ENCODE peak calls at places on chromosomes 4 and X, in eight cellular contexts. J, Z, V, A, B, S, E and K are unnamed samples.

GRCh38 chrX:16579517-16579916 is 70.4 kb upstream of the S100G start:
- DNase-seq in J (no peak), Z (no peak), V (no peak), A (no peak), B (no peak), S (no peak), E (no peak), K (no peak)

GRCh38 chr4:56871357-56871993 is 36.2 kb upstream of the REST start:
- DNase-seq in J (no peak), Z (no peak), V (no peak), A (no peak), B (no peak), S (no peak), E (no peak), K (no peak)

GRCh38 chr4:166662266-166662843 is 571.9 kb downstream of the SPOCK3 start:
- DNase-seq in J (no peak), Z (no peak), V (no peak), A (no peak), B (no peak), S (no peak), E (peak; percentile 10), K (no peak)

GRCh38 chrX:72621619-72622485 is 49.2 kb upstream of the HDAC8 start:
- DNase-seq in J (peak; percentile 88), Z (peak; percentile 32), V (no peak), A (no peak), B (no peak), S (no peak), E (no peak), K (peak; percentile 26)

GRCh38 chrX:112450810-112451209 is 228.9 kb downstream of the LHFPL1 start:
- DNase-seq in J (no peak), Z (no peak), V (no peak), A (no peak), B (no peak), S (no peak), E (no peak), K (no peak)

GRCh38 chr4:51943221-51943620 is 76.9 kb downstream of the LRRC66 start:
- DNase-seq in J (peak; percentile 88), Z (no peak), V (no peak), A (no peak), B (no peak), S (peak; percentile 29), E (no peak), K (peak; percentile 22)

GRCh38 chr4:168336837-168337549 is 18.4 kb upstream of the DDX60 start:
- DNase-seq in J (no peak), Z (no peak), V (no peak), A (no peak), B (no peak), S (no peak), E (no peak), K (peak; percentile 25)

GRCh38 chr4:169383724-169384123 is 113.0 kb upstream of the SH3RF1 start:
- DNase-seq in J (peak; percentile 81), Z (peak; percentile 32), V (no peak), A (no peak), B (no peak), S (no peak), E (no peak), K (peak; percentile 55)

GRCh38 chr4:19030048-19030447 is 1008.5 kb upstream of the LCORL start:
- DNase-seq in J (no peak), Z (no peak), V (no peak), A (no peak), B (no peak), S (no peak), E (no peak), K (no peak)

GRCh38 chr4:33262809-33263208 is 2542.6 kb downstream of the PCDH7 start:
- DNase-seq in J (peak; percentile 64), Z (no peak), V (no peak), A (no peak), B (no peak), S (no peak), E (no peak), K (no peak)

GRCh38 chr4:158243071-158243470 is 32.8 kb downstream of the TMEM144 start:
- DNase-seq in J (no peak), Z (no peak), V (no peak), A (no peak), B (no peak), S (no peak), E (no peak), K (no peak)

GRCh38 chr4:158236304-158237030 is 26.2 kb downstream of the TMEM144 start:
- DNase-seq in J (no peak), Z (no peak), V (peak; percentile 16), A (no peak), B (no peak), S (no peak), E (no peak), K (no peak)

GRCh38 chr4:158238574-158238973 is 28.3 kb downstream of the TMEM144 start:
- DNase-seq in J (no peak), Z (no peak), V (no peak), A (no peak), B (no peak), S (no peak), E (no peak), K (no peak)

GRCh38 chr4:158239196-158239595 is 28.9 kb downstream of the TMEM144 start:
- DNase-seq in J (no peak), Z (no peak), V (no peak), A (no peak), B (no peak), S (no peak), E (no peak), K (no peak)
- H3K27ac ChIP-seq in J (no peak overlapping the region), Z (no peak overlapping the region), V (no peak overlapping the region), A (no peak overlapping the region), B (no peak overlapping the region), S (no peak overlapping the region), E (no peak overlapping the region), K (no peak overlapping the region)

DNA sequence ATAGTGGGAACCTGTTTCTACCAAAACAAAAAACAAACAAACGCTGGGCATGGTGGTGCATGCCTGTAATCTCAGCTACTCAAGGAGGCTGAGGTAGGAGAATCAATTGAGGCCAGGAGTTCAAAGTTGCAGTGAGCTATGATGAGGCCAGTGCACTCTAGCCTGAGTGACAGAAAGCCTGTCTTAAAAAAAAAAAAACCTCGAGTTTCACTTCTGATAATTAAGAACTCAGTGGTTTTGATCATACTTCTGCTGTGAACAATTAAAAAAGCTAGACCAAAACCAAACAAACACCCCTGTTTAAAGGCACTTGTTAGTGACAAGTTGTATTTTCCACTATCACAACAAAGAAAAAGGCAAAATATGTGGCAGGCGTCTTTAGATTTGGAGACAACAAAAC is 15.0 kb upstream of the UBE2D3 start:
- DNase-seq in J (no peak), Z (no peak), V (no peak), A (no peak), B (no peak), S (no peak), E (peak; percentile 27), K (no peak)
- TF ChIP-seq CTCF in J (no peak), Z (no peak), V (no peak), A (no peak), B (no peak), S (no peak), E (no peak), K (no peak)

GRCh38 chr4:158768577-158769174 is at the start of gene FNIP2:
- DNase-seq in J (peak; percentile 64), Z (peak; percentile 53), V (peak; percentile 84), A (peak; percentile 88), B (peak; percentile 85), S (peak; percentile 93), E (peak; percentile 15), K (peak; percentile 78)

GRCh38 chr4:158775091-158775651 is 6.3 kb downstream of the FNIP2 start:
- DNase-seq in J (peak; percentile 40), Z (peak; percentile 60), V (no peak), A (no peak), B (no peak), S (no peak), E (no peak), K (peak; percentile 45)

GRCh38 chr4:158770671-158771070 is 1.8 kb downstream of the FNIP2 start:
- DNase-seq in J (no peak), Z (no peak), V (no peak), A (no peak), B (no peak), S (no peak), E (no peak), K (no peak)

GRCh38 chr4:158769175-158769831 is 477 bp downstream of the FNIP2 start:
- DNase-seq in J (peak; percentile 33), Z (no peak), V (peak; percentile 35), A (peak; percentile 42), B (peak; percentile 44), S (no peak), E (no peak), K (peak; percentile 20)

GRCh38 chr4:158771776-158772175 is 3.0 kb downstream of the FNIP2 start:
- DNase-seq in J (no peak), Z (no peak), V (no peak), A (no peak), B (no peak), S (no peak), E (no peak), K (no peak)
- H3K27ac ChIP-seq in J (no peak overlapping the region), Z (no peak overlapping the region), V (no peak overlapping the region), A (peak overlapping the region; percentile 94), B (peak overlapping the region; percentile 58), S (peak overlapping the region; percentile 37), E (no peak overlapping the region), K (no peak overlapping the region)

DNA sequence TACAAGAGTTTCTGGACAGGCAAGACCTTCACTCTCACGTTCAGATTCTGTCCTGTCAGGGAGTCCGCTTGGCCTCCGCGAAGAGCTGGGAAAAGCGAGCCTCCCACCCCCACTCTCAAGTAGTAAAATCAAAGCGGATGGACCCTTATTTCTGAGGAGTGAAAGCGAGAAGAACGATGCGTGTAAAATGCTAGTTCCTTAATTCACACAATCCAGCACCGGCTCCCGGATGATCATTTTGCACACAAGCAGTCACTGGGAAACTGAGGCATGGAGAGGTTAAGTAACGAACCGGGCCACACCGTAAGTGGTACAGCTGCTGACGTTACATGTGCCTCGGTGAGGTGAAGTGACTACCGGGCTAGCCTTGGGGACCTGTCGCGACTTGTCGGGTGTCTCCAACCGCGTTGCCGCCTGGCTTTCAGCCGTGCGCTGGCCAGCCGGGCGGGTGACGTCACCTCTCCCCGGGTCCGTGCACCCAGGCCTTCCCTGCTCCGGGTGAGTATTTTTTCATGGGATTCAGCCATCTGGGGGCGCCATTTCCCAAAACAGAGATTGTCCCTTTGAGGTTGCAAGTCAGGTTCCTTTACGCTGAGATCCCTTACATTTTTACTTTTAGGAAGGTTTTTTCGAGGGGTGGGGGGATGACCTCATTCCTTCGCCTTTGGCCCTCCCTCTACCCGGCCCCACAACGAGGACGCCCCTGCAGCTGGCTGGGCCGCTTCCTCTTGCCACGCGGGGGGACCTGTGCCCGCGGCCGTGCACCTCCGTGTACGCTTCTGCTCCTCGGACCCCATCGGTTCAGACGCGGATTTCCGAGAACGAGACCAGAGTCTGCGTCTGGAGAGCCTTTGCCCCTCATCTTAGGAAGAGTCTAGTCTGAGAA is 3.4 kb upstream of the SFRP2 start:
- DNase-seq in J (no peak), Z (peak; percentile 42), V (peak; percentile 88), A (no peak), B (peak; percentile 71), S (no peak), E (no peak), K (peak; percentile 64)
- TF ChIP-seq CTCF in J (peak; percentile 25), Z (peak; percentile 61), V (peak; percentile 40), A (peak; percentile 37), B (no peak), S (peak; percentile 18), E (peak; percentile 15), K (no peak)

GRCh38 chr4:113635739-113636437 is 125.7 kb downstream of the CAMK2D start:
- DNase-seq in J (peak; percentile 49), Z (peak; percentile 70), V (no peak), A (no peak), B (no peak), S (no peak), E (no peak), K (no peak)
- H3K27ac ChIP-seq in J (no peak overlapping the region), Z (no peak overlapping the region), V (peak overlapping the region; percentile 4), A (peak overlapping the region; percentile 88), B (no peak overlapping the region), S (no peak overlapping the region), E (peak overlapping the region; percentile 93), K (no peak overlapping the region)